ENCODE peak calls at places on chromosomes 5 and 9, in nine cellular contexts. V is transverse colon; S is mammary epithelial cell; I is left ventricle myocardium inferior; A is hepatocyte; Y is stomach; J is CD8-positive, alpha-beta T cell; C is pancreas; H is heart right ventricle. K is an unnamed sample. For H3K36me3, H3K4me1 and H3K27me3, the result is how much of the 10 kb centered on the place peaks cover.

GRCh38 chr5:96388186-96388585 is 44.9 kb downstream of the PCSK1 start:
- DNase-seq in V (no peak), S (no peak), I (no peak), A (peak), Y (no peak), J (no peak), C (no peak), H (no peak), K (no peak)

GRCh38 chr9:27292646-27293045 is 4.3 kb downstream of the EQTN start:
- DNase-seq in V (no peak), S (no peak), I (no peak), A (peak), Y (no peak), J (no peak), C (no peak), H (no peak), K (no peak)

GRCh38 chr5:112205840-112206239 is 213.2 kb downstream of the EPB41L4A start:
- DNase-seq in V (no peak), S (no peak), I (no peak), A (no peak), Y (no peak), J (no peak), C (no peak), H (no peak), K (no peak)

GRCh38 chr5:143208781-143209510 is 194.5 kb downstream of the NR3C1 start:
- DNase-seq in V (no peak), S (no peak), I (no peak), A (no peak), Y (no peak), J (no peak), C (no peak), H (no peak), K (no peak)

GRCh38 chr5:139668064-139668880 is 20.1 kb downstream of the CXXC5 start:
- DNase-seq in V (no peak), S (peak), I (peak), A (peak), Y (peak), J (peak), C (peak), H (no peak), K (peak)

GRCh38 chr9:78557540-78557939 is 260.6 kb downstream of the PSAT1 start:
- DNase-seq in V (no peak), S (no peak), I (no peak), A (no peak), Y (no peak), J (no peak), C (no peak), H (no peak), K (no peak)

GRCh38 chr5:150515446-150515845 is 7.5 kb downstream of the NDST1 start:
- DNase-seq in V (no peak), S (no peak), I (no peak), A (no peak), Y (no peak), J (no peak), C (no peak), H (no peak), K (no peak)

GRCh38 chr9:74609671-74610416 is 112.7 kb downstream of the RORB start:
- DNase-seq in V (no peak), S (peak), I (no peak), A (no peak), Y (no peak), J (no peak), C (no peak), H (no peak), K (no peak)

GRCh38 chr5:91468643-91469422 is 85.7 kb upstream of the ARRDC3 start:
- DNase-seq in V (no peak), S (peak), I (no peak), A (no peak), Y (no peak), J (no peak), C (no peak), H (no peak), K (no peak)

GRCh38 chr5:27437594-27438200 is 399.3 kb upstream of the CDH9 start:
- DNase-seq in V (no peak), S (no peak), I (no peak), A (no peak), Y (no peak), J (no peak), C (no peak), H (no peak), K (no peak)

GRCh38 chr9:124149992-124150391 is 107.8 kb upstream of the NEK6 start:
- DNase-seq in V (no peak), S (no peak), I (no peak), A (no peak), Y (no peak), J (no peak), C (no peak), H (no peak), K (no peak)

GRCh38 chr5:167835146-167835545 is 456.3 kb upstream of the WWC1 start:
- DNase-seq in V (no peak), S (no peak), I (no peak), A (no peak), Y (no peak), J (no peak), C (no peak), H (no peak), K (no peak)

GRCh38 chr5:116137544-116138378 is 52.9 kb downstream of the COMMD10 start:
- DNase-seq in V (no peak), S (peak), I (no peak), A (peak), Y (no peak), J (no peak), C (no peak), H (peak), K (no peak)

GRCh38 chr5:39106332-39106731 is 32.1 kb upstream of the RICTOR start:
- DNase-seq in V (no peak), S (no peak), I (no peak), A (no peak), Y (no peak), J (no peak), C (no peak), H (no peak), K (no peak)

GRCh38 chr9:19976226-19976625 is 187.4 kb upstream of the SLC24A2 start:
- DNase-seq in V (no peak), S (peak), I (no peak), A (no peak), Y (no peak), J (no peak), C (no peak), H (no peak), K (no peak)

GRCh38 chr9:106528158-106528557 is 334.8 kb upstream of the ZNF462 start:
- DNase-seq in V (no peak), S (peak), I (no peak), A (no peak), Y (no peak), J (no peak), C (no peak), H (no peak), K (no peak)

GRCh38 chr5:7811715-7812114 is 39.2 kb downstream of the CFAP90 start:
- DNase-seq in V (no peak), S (no peak), I (no peak), A (no peak), Y (no peak), J (no peak), C (no peak), H (no peak), K (no peak)

GRCh38 chr5:25489834-25490538 is 845.2 kb upstream of the CDH10 start:
- DNase-seq in V (no peak), S (peak), I (no peak), A (no peak), Y (no peak), J (no peak), C (no peak), H (no peak), K (no peak)

GRCh38 chr5:123344819-123345426 is 78.3 kb downstream of the CEP120 start:
- DNase-seq in V (no peak), S (peak), I (no peak), A (peak), Y (no peak), J (no peak), C (no peak), H (peak), K (no peak)

GRCh38 chr9:37582548-37583157 is 6.5 kb upstream of the FBXO10 start:
- DNase-seq in V (no peak), S (peak), I (no peak), A (peak), Y (no peak), J (no peak), C (no peak), H (no peak), K (no peak)

GRCh38 chr9:32551491-32552049 is 557 bp upstream of the SMIM27 start:
- DNase-seq in V (peak), S (no peak), I (no peak), A (peak), Y (no peak), J (peak), C (no peak), H (peak), K (no peak)

GRCh38 chr5:61409568-61409967 is 77.5 kb downstream of the ZSWIM6 start:
- DNase-seq in V (no peak), S (peak), I (no peak), A (peak), Y (no peak), J (no peak), C (no peak), H (no peak), K (no peak)

GRCh38 chr5:4781312-4781711 is 358.8 kb upstream of the ADAMTS16 start:
- DNase-seq in V (no peak), S (no peak), I (no peak), A (no peak), Y (no peak), J (no peak), C (no peak), H (no peak), K (no peak)

GRCh38 chr5:136090319-136090718 is 42.3 kb upstream of the SMAD5 start:
- DNase-seq in V (peak), S (no peak), I (no peak), A (no peak), Y (no peak), J (no peak), C (no peak), H (no peak), K (no peak)

GRCh38 chr9:74940600-74940999 is 12.1 kb downstream of the C9orf40 start:
- DNase-seq in V (peak), S (peak), I (no peak), A (peak), Y (no peak), J (no peak), C (no peak), H (no peak), K (no peak)

GRCh38 chr5:1473746-1474145 is 28.5 kb upstream of the SLC6A3 start:
- DNase-seq in V (no peak), S (no peak), I (peak), A (no peak), Y (no peak), J (no peak), C (no peak), H (no peak), K (no peak)

GRCh38 chr5:1476181-1476966 is 31.1 kb upstream of the SLC6A3 start:
- DNase-seq in V (no peak), S (no peak), I (peak), A (no peak), Y (no peak), J (no peak), C (no peak), H (no peak), K (no peak)

GRCh38 chr5:1472964-1473628 is 27.9 kb upstream of the SLC6A3 start:
- DNase-seq in V (no peak), S (no peak), I (no peak), A (no peak), Y (no peak), J (no peak), C (no peak), H (no peak), K (no peak)

GRCh38 chr5:1474183-1474839 is 29.1 kb upstream of the SLC6A3 start:
- DNase-seq in V (no peak), S (no peak), I (peak), A (no peak), Y (no peak), J (no peak), C (no peak), H (no peak), K (no peak)

GRCh38 chr5:1474875-1475543 is 29.8 kb upstream of the SLC6A3 start:
- DNase-seq in V (no peak), S (no peak), I (peak), A (no peak), Y (no peak), J (no peak), C (no peak), H (no peak), K (no peak)
- H3K36me3 ChIP-seq in V (under half), S (under half), I (under half), A (under half), Y (half or more), J (under half), C (under half), H (under half), K (under half)

DNA sequence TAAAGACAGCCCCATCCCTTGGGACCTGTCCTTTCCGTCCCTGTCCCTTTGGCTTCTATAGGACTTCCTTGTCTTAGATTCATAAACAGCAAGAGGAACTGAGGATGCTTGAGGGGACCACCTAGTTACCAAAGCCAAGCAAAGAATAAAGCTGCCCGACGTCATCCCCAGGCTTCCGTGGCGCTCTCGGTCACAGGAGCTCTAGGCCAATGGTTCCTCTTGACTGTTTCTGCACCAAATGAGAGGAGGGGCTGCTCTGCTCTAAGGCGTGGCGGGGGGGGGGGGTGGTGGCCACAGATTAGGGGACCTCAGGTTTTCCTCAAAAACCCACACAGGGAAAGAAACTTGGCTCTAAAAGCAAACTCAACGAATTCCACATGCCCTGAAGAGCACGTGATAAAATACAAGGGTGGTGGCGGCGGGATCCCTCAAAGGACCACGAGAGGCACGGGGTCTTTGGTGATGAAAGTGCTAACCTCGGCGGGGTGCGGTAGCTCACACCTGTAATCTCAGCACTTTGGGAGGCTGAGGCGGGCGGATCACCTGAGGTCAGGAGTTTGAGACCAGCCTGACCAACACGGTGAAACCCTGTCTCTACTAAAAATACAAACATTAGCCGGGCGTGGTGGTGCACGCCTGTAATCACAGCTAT is 53.7 kb downstream of the USP20 start:
- DNase-seq in V (no peak), S (no peak), I (no peak), A (no peak), Y (no peak), J (peak), C (no peak), H (no peak), K (no peak)
- H3K4me1 ChIP-seq in V (under half), S (under half), I (half or more), A (under half), Y (half or more), J (half or more), C (under half), H (under half), K (half or more)

GRCh38 chr5:141039517-141039916 is 11.7 kb upstream of the PCDHB1 start:
- DNase-seq in V (no peak), S (peak), I (no peak), A (peak), Y (no peak), J (no peak), C (no peak), H (no peak), K (no peak)
- H3K27me3 ChIP-seq in V (under half), S (under half), I (under half), A (under half), Y (under half), J (under half), C (under half), H (under half), K (under half)

GRCh38 chr5:157564149-157564711 is 11.3 kb downstream of the ADAM19 start:
- DNase-seq in V (no peak), S (no peak), I (no peak), A (no peak), Y (no peak), J (no peak), C (no peak), H (peak), K (no peak)

GRCh38 chr5:157566902-157567489 is 8.6 kb downstream of the ADAM19 start:
- DNase-seq in V (no peak), S (no peak), I (no peak), A (no peak), Y (no peak), J (no peak), C (no peak), H (no peak), K (no peak)

GRCh38 chr5:157570801-157571200 is 4.8 kb downstream of the ADAM19 start:
- DNase-seq in V (no peak), S (no peak), I (no peak), A (no peak), Y (no peak), J (no peak), C (no peak), H (no peak), K (no peak)

GRCh38 chr5:157571357-157571827 is 4.2 kb downstream of the ADAM19 start:
- DNase-seq in V (peak), S (no peak), I (no peak), A (peak), Y (no peak), J (no peak), C (no peak), H (no peak), K (no peak)

DNA sequence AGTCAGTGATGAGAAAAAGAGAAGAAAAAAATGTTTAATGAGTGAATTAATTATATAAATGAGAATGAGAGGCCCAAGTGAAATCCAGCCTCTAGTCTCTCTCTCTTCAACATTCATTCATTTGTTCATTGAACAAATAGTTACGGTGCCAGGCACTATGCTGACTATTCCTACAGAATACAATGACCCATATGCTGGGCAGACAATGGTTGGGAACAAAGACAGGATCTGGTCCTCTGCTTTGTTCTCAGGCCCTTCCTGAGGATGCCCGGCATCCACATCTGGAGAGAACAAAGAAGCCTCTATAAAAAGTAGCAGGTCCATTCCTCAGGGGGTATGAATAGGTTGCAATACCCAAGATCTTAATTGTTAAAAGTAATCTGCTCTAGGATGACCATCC is 6.9 kb downstream of the ADAM19 start:
- DNase-seq in V (no peak), S (no peak), I (no peak), A (no peak), Y (no peak), J (no peak), C (no peak), H (no peak), K (no peak)
- H3K36me3 ChIP-seq in V (under half), S (under half), I (under half), A (under half), Y (under half), J (under half), C (under half), H (under half), K (under half)

GRCh38 chr9:113150670-113151591 is at the start of gene SLC31A2:
- DNase-seq in V (peak), S (peak), I (peak), A (peak), Y (peak), J (peak), C (peak), H (peak), K (peak)
- H3K4me1 ChIP-seq in V (under half), S (under half), I (half or more), A (under half), Y (under half), J (under half), C (under half), H (under half), K (under half)

GRCh38 chr9:133005957-133006356 is 24.8 kb upstream of the GTF3C5 start:
- DNase-seq in V (no peak), S (no peak), I (no peak), A (no peak), Y (no peak), J (no peak), C (no peak), H (no peak), K (no peak)
- H3K27me3 ChIP-seq in V (half or more), S (under half), I (half or more), A (under half), Y (under half), J (under half), C (under half), H (under half), K (under half)

DNA sequence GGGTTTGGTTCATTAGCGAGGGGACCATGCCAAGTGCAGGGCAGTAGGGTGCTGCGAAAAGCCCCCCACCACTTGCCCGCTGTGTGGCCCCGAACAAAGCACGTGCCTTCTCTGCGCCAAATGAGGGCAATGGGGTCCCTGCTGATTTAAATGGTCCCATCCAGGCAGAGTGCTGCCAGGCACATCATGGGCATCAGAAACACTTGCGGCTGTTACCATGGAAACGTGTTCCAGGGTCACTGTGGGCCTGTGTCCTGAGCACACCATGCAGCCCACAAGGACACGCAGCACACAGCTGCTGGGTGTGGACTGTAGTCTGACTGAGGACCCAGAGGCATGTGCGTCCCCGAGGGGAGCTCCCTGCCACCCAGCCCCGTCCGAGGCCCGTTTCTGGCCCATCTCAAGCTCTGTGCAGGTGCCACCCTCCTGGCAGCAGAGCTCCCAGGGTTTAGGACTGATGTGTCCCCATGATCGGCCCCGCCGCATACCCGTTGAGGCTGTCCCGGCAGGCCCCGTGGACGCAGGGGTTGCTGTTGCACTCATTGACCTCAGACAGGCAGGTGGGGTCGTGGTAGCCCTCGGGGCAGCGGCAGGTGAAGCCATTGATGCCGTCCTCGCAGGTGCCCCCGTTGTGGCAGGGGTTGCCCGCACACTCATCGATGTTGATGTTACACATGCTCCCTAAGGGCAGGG is 31.3 kb upstream of the SEC16A start:
- DNase-seq in V (no peak), S (no peak), I (no peak), A (no peak), Y (no peak), J (no peak), C (no peak), H (no peak), K (no peak)
- H3K36me3 ChIP-seq in V (under half), S (under half), I (half or more), A (under half), Y (half or more), J (under half), C (under half), H (under half), K (half or more)